ENCODE peak calls at places on chromosomes 16 and 17, in eight cellular contexts. Z is AG04450; K is activated gamma-delta T cell treated with anti-CD3 and anti-CD28 coated beads, Interleukin-2, amount 50 U/mL, for 16 hours; M is AG20443; L is stimulated activated CD8-positive, alpha-beta memory T cell treated with anti-CD3 and anti-CD28 coated beads, Interleukin-2, amount 100 ng/mL, for 1 hour; Y is upper lobe of right lung; N is memory B cell; A is HS-5. P is an unnamed sample.

GRCh38 chr17:73541111-73541510 is 103.1 kb downstream of the SDK2 start:
- DNase-seq in K (no peak), Y (no peak), N (no peak), Z (no peak), M (no peak), L (no peak), A (no peak), P (no peak)

GRCh38 chr16:69847643-69848042 is 85.5 kb downstream of the WWP2 start:
- DNase-seq in Y (no peak), L (no peak), K (no peak), M (no peak), Z (no peak), A (no peak), N (no peak), P (no peak)

GRCh38 chr17:41500131-41500911 is 5.1 kb downstream of the KRT13 start:
- DNase-seq in N (no peak), Y (no peak), K (no peak), M (peak), L (no peak), Z (no peak), A (peak), P (peak)

GRCh38 chr17:67577429-67577828 is 140.3 kb upstream of the NOL11 start:
- DNase-seq in Z (no peak), N (no peak), Y (no peak), M (no peak), A (no peak), L (no peak), K (no peak), P (no peak)

GRCh38 chr17:29495011-29495410 is 71.8 kb downstream of the ABHD15 start:
- DNase-seq in K (no peak), A (peak), Y (no peak), N (no peak), Z (peak), L (no peak), M (peak), P (peak)

GRCh38 chr17:82551779-82552457 is 32.4 kb downstream of the FOXK2 start:
- DNase-seq in L (peak), Z (peak), N (peak), M (peak), K (peak), A (no peak), Y (peak), P (peak)

GRCh38 chr17:10215286-10215685 is 16.9 kb upstream of the GAS7 start:
- DNase-seq in A (no peak), L (no peak), K (no peak), Z (no peak), M (no peak), Y (no peak), N (no peak), P (no peak)

GRCh38 chr16:1152123-1152638 is 725 bp upstream of the CACNA1H start:
- DNase-seq in N (peak), K (peak), L (peak), A (no peak), M (no peak), Y (no peak), Z (no peak), P (no peak)

GRCh38 chr17:80984749-80985148 is 6.9 kb upstream of the CHMP6 start:
- DNase-seq in M (peak), N (no peak), Y (no peak), Z (peak), A (peak), L (no peak), K (no peak), P (peak)

GRCh38 chr17:8552582-8553320 is 77.8 kb downstream of the MYH10 start:
- DNase-seq in N (no peak), Y (no peak), M (no peak), L (no peak), A (peak), K (no peak), Z (no peak), P (peak)

GRCh38 chr16:25709182-25709581 is 17.4 kb downstream of the HS3ST4 start:
- DNase-seq in K (no peak), L (no peak), Y (no peak), Z (no peak), A (no peak), M (no peak), N (no peak), P (no peak)

GRCh38 chr17:36463916-36464764 is 22.3 kb upstream of the ZNHIT3 start:
- DNase-seq in A (no peak), L (no peak), N (no peak), Y (peak), M (peak), K (no peak), Z (no peak), P (peak)

GRCh38 chr16:84341533-84342295 is 26.6 kb upstream of the ATP2C2 start:
- DNase-seq in K (no peak), Y (peak), L (no peak), Z (no peak), N (no peak), A (no peak), M (no peak), P (no peak)

GRCh38 chr17:78534492-78535284 is 42.5 kb downstream of the DNAH17 start:
- DNase-seq in A (no peak), L (no peak), Z (no peak), Y (peak), N (no peak), K (no peak), M (no peak), P (no peak)